ENCODE peak calls at places on chromosomes 12 and 14, in ten cellular contexts. X, Y, A, P, D, R, F, B, J and I are unnamed samples.

GRCh38 chr12:9707864-9708808 is 24.8 kb downstream of the CLECL1 start:
- DNase-seq in X (no peak), Y (no peak), A (peak), P (peak), D (peak), R (peak), F (peak), B (peak), J (peak), I (no peak)

GRCh38 chr14:104635717-104636116 is 31.1 kb upstream of the TMEM179 start:
- DNase-seq in X (no peak), Y (no peak), A (no peak), P (no peak), D (no peak), R (no peak), F (no peak), B (no peak), J (no peak), I (no peak)

GRCh38 chr12:26112703-26113147 is 12.1 kb downstream of the BHLHE41 start:
- DNase-seq in X (no peak), Y (no peak), A (no peak), P (no peak), D (no peak), R (no peak), F (no peak), B (no peak), J (peak), I (no peak)

GRCh38 chr12:121911824-121912585 is 6.4 kb upstream of the CFAP251 start:
- DNase-seq in X (no peak), Y (no peak), A (no peak), P (no peak), D (peak), R (no peak), F (no peak), B (no peak), J (no peak), I (no peak)

GRCh38 chr12:121579190-121579791 is 1.5 kb downstream of the KDM2B start:
- DNase-seq in X (peak), Y (peak), A (no peak), P (peak), D (no peak), R (peak), F (no peak), B (peak), J (peak), I (no peak)

GRCh38 chr12:38588618-38589309 is 272.2 kb downstream of the ALG10B start:
- DNase-seq in X (no peak), Y (no peak), A (no peak), P (peak), D (no peak), R (no peak), F (no peak), B (no peak), J (no peak), I (no peak)

GRCh38 chr12:125185740-125186470 is 120.7 kb downstream of the AACS start:
- DNase-seq in X (peak), Y (peak), A (peak), P (peak), D (peak), R (peak), F (peak), B (peak), J (peak), I (no peak)

GRCh38 chr12:5073838-5074237 is 30.2 kb downstream of the KCNA5 start:
- DNase-seq in X (no peak), Y (no peak), A (no peak), P (no peak), D (no peak), R (peak), F (no peak), B (no peak), J (peak), I (no peak)

GRCh38 chr12:65364021-65364420 is 85.5 kb downstream of the MSRB3 start:
- DNase-seq in X (no peak), Y (no peak), A (no peak), P (peak), D (no peak), R (no peak), F (no peak), B (no peak), J (peak), I (no peak)

GRCh38 chr12:103852498-103852992 is 11.5 kb upstream of the NT5DC3 start:
- DNase-seq in X (no peak), Y (no peak), A (no peak), P (peak), D (no peak), R (no peak), F (peak), B (peak), J (peak), I (no peak)

GRCh38 chr12:6041891-6042290 is 82.6 kb downstream of the VWF start:
- DNase-seq in X (no peak), Y (no peak), A (no peak), P (peak), D (no peak), R (no peak), F (no peak), B (no peak), J (peak), I (no peak)

GRCh38 chr14:21070083-21070609 is at the start of gene ARHGEF40:
- DNase-seq in X (peak), Y (peak), A (peak), P (peak), D (peak), R (no peak), F (peak), B (peak), J (peak), I (no peak)

GRCh38 chr14:87628129-87628528 is 364.9 kb downstream of the GALC start:
- DNase-seq in X (no peak), Y (no peak), A (no peak), P (no peak), D (no peak), R (peak), F (peak), B (no peak), J (no peak), I (no peak)

GRCh38 chr12:54304187-54304810 is 3.5 kb upstream of the NFE2 start:
- DNase-seq in X (no peak), Y (no peak), A (no peak), P (peak), D (no peak), R (peak), F (no peak), B (no peak), J (peak), I (no peak)